ENCODE peak calls at places on chromosome 18, in nine cellular contexts. J is tibial artery, Q is A673, R is heart left ventricle, F is small intestine, V is DND-41, W is GM23248, H is right atrium auricular region, O is right lobe of liver. N is an unnamed sample. For H3K27me3 and H3K4me1, the result is how much of the 10 kb centered on the place peaks cover.

GRCh38 chr18:25141796-25142365 is 210.1 kb downstream of the ZNF521 start:
- DNase-seq in J (no peak), Q (no peak), R (no peak), F (no peak), V (no peak), W (no peak), H (no peak), O (no peak), N (no peak)

GRCh38 chr18:50606609-50607008 is 46.7 kb downstream of the MAPK4 start:
- DNase-seq in J (no peak), Q (no peak), R (peak), F (no peak), V (no peak), W (no peak), H (no peak), O (no peak), N (no peak)

GRCh38 chr18:73975266-73975665 is 172.4 kb downstream of the FBXO15 start:
- DNase-seq in J (no peak), Q (no peak), R (no peak), F (no peak), V (peak), W (no peak), H (peak), O (no peak), N (peak)

GRCh38 chr18:39571511-39571910 is 2005.9 kb upstream of the CELF4 start:
- DNase-seq in J (no peak), Q (peak), R (no peak), F (peak), V (peak), W (peak), H (no peak), O (no peak), N (no peak)

GRCh38 chr18:24678113-24678512 is 217.7 kb downstream of the HRH4 start:
- DNase-seq in J (no peak), Q (no peak), R (no peak), F (no peak), V (no peak), W (no peak), H (no peak), O (no peak), N (no peak)

GRCh38 chr18:62751341-62751821 is 36.0 kb downstream of the PHLPP1 start:
- DNase-seq in J (no peak), Q (peak), R (peak), F (peak), V (peak), W (peak), H (no peak), O (no peak), N (no peak)

GRCh38 chr18:77208969-77209368 is 40.7 kb upstream of the GALR1 start:
- DNase-seq in J (peak), Q (no peak), R (peak), F (peak), V (peak), W (peak), H (no peak), O (no peak), N (peak)

GRCh38 chr18:76387608-76388007 is 107.4 kb downstream of the ZNF516 start:
- DNase-seq in J (no peak), Q (no peak), R (no peak), F (no peak), V (no peak), W (no peak), H (no peak), O (no peak), N (no peak)

GRCh38 chr18:49764032-49764431 is 49.3 kb downstream of the ACAA2 start:
- DNase-seq in J (no peak), Q (no peak), R (no peak), F (no peak), V (no peak), W (peak), H (no peak), O (no peak), N (no peak)

GRCh38 chr18:46416706-46417638 is 240.0 kb downstream of the LOXHD1 start:
- DNase-seq in J (no peak), Q (peak), R (no peak), F (no peak), V (peak), W (peak), H (no peak), O (no peak), N (no peak)

GRCh38 chr18:76667603-76668002 is 154.8 kb upstream of the ZNF236 start:
- DNase-seq in J (no peak), Q (no peak), R (no peak), F (no peak), V (no peak), W (no peak), H (peak), O (no peak), N (no peak)

GRCh38 chr18:79926715-79927596 is 24.5 kb downstream of the SLC66A2 start:
- DNase-seq in J (peak), Q (no peak), R (no peak), F (no peak), V (no peak), W (no peak), H (no peak), O (peak), N (no peak)

GRCh38 chr18:70221156-70221910 is 15.8 kb upstream of the RTTN start:
- DNase-seq in J (no peak), Q (peak), R (peak), F (no peak), V (no peak), W (no peak), H (no peak), O (no peak), N (no peak)

DNA sequence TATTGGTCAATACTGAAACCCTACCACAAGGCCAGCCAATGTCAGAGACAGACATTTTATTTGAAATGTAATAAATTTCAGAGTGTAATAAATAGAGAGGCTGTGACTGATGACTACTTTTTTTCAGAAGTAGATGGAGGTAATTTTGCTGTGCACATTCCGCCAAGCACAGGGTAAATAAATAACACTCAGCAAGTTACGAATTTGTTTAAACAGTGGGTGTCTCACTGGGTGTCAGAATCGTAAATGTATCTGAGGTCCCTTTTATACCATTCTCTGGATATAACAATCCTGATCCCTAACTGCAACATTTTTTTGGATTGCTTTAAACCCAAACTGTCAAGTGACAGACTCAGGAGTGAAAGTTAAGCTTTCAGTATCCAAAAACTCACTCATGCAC is 74.1 kb downstream of the GATA6 start:
- DNase-seq in J (no peak), Q (no peak), R (no peak), F (no peak), V (no peak), W (no peak), H (no peak), O (no peak), N (no peak)
- H3K27me3 ChIP-seq in J (under half), Q (under half), R (under half), F (under half), V (under half), W (half or more), H (under half), O (under half), N (under half)

DNA sequence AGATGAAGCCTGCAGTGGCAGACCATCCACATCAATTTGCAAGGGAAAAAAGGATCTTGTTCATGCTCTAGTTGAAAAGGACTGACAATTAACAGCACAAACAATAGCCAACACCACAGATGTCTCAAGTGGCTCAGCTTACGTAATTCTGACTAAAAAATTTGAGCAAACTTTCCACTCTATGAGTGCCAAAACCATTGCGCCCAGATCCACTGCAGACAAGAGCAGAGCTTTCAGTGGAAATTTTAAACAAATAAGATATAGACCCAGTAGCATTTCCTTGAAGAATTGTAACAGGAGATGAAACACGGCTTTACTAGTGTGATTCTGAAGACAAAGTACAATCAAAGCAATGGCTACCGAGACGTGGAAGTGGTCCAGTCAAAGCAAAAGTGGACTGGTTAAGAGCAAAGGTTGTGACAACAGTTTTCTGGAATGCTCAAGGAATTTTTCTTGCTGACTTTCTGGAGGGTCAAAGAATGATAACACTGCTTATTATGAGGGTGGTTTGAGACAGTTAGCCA is 12.0 kb upstream of the ZNF396 start:
- DNase-seq in J (no peak), Q (no peak), R (no peak), F (no peak), V (no peak), W (peak), H (no peak), O (no peak), N (no peak)
- H3K4me1 ChIP-seq in J (under half), Q (under half), R (under half), F (under half), V (under half), W (under half), H (under half), O (under half), N (under half)

GRCh38 chr18:44693030-44693784 is 12.5 kb downstream of the SETBP1 start:
- DNase-seq in J (no peak), Q (no peak), R (no peak), F (no peak), V (no peak), W (peak), H (no peak), O (no peak), N (no peak)
- H3K27me3 ChIP-seq in J (under half), Q (under half), R (under half), F (under half), V (under half), W (under half), H (under half), O (under half), N (under half)

GRCh38 chr18:3268306-3268705 is 6.4 kb downstream of the MYL12B start:
- DNase-seq in J (no peak), Q (no peak), R (no peak), F (peak), V (no peak), W (no peak), H (no peak), O (no peak), N (no peak)

GRCh38 chr18:3273042-3273441 is 11.1 kb downstream of the MYL12B start:
- DNase-seq in J (no peak), Q (no peak), R (no peak), F (no peak), V (no peak), W (no peak), H (no peak), O (no peak), N (no peak)

GRCh38 chr18:3269241-3269640 is 7.3 kb downstream of the MYL12B start:
- DNase-seq in J (no peak), Q (no peak), R (no peak), F (no peak), V (no peak), W (peak), H (no peak), O (no peak), N (no peak)

GRCh38 chr18:3266062-3266608 is 4.2 kb downstream of the MYL12B start:
- DNase-seq in J (no peak), Q (no peak), R (peak), F (no peak), V (no peak), W (no peak), H (no peak), O (no peak), N (no peak)

DNA sequence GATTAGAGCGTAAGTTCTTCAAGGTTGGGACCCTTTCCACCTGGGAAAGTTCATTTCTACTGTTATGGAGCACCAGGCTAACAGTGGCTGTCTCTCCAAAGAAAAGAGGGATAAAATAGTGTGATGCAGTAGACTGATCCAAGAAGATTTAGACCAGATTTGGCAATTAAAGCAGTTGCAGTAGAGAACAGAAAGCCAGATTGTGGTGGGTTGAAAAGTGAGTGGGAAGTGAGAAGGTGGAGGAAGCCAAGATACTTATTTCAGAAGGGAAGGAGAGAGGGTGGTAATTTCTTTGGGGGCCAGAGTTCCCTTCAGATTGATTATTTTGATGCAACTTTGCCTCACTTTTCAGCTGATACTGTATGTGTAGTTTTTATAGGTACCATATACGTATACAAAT is 8.0 kb downstream of the MYL12B start:
- DNase-seq in J (no peak), Q (no peak), R (no peak), F (no peak), V (no peak), W (no peak), H (no peak), O (no peak), N (no peak)
- H3K4me1 ChIP-seq in J (half or more), Q (under half), R (half or more), F (under half), V (under half), W (half or more), H (half or more), O (under half), N (half or more)

DNA sequence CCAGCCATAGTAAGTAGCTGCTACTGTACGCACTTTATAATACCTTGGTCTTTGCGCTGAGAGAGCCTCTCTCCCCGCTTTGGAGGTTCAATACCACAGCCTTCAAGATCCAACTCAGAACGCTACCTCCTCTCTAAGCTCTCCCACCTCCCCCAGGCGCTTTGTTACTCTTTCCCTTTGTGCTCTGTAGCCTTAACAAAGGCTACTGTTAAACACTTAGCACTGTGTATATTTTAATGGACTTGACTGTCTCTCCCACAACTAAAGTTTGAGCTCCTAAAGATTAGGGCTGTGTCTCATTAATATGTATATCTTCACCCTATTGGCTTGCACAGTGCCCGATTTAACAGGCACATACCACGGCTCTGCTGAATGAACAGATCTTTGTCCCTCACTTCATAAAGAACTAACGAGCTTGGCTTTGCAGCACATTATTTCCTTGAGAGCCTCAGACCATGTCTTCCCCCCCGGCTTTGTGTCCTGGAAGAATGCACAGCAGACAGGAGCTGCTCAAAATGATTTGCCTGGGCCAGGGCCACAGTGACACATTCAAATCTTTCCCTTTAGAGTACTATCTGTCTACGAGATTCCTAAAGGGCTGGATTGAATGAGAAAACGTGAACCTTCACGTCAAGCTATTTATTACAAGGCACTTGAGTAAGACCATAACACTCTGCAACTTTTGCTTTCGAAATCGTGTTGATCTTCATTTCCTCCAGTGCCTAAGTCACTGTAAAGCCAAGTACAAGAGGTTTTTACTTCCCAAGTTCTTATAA is 22.1 kb downstream of the ABHD3 start:
- DNase-seq in J (no peak), Q (peak), R (no peak), F (peak), V (no peak), W (peak), H (no peak), O (no peak), N (no peak)
- H3K27me3 ChIP-seq in J (under half), Q (under half), R (under half), F (under half), V (under half), W (under half), H (under half), O (under half), N (under half)